ENCODE peak calls at places on chromosome 13, in seven cellular contexts. A is left ventricle myocardium inferior; L is PC-9; O is brain microvascular endothelial cell; F is CD8-positive, alpha-beta T cell; K is astrocyte; N is ascending aorta. D is an unnamed sample.

GRCh38 chr13:48828962-48829405 is 146.7 kb upstream of the FNDC3A start:
- DNase-seq in A (no peak), F (no peak), O (no peak), K (peak), L (peak), N (no peak), D (peak)

GRCh38 chr13:43784491-43784890 is 2.3 kb downstream of the ENOX1 start:
- DNase-seq in N (no peak), A (no peak), F (no peak), L (no peak), O (no peak), K (no peak), D (no peak)

GRCh38 chr13:89554801-89555200 is 1792.7 kb upstream of the MIR17HG start:
- DNase-seq in A (no peak), N (no peak), O (no peak), L (no peak), K (peak), F (no peak), D (no peak)

GRCh38 chr13:73672492-73672891 is 461.7 kb downstream of the KLF12 start:
- DNase-seq in K (peak), O (no peak), L (no peak), F (no peak), A (no peak), N (no peak), D (no peak)

GRCh38 chr13:22000191-22000590 is 329.3 kb downstream of the FGF9 start:
- DNase-seq in L (no peak), K (no peak), N (no peak), A (no peak), F (no peak), O (no peak), D (no peak)

GRCh38 chr13:25217023-25217909 is 45.2 kb upstream of the AMER2 start:
- DNase-seq in K (peak), F (no peak), L (no peak), A (no peak), N (no peak), O (peak), D (peak)

GRCh38 chr13:69683921-69684663 is 423.5 kb upstream of the ATXN8OS start:
- DNase-seq in A (no peak), L (no peak), N (no peak), O (no peak), F (no peak), K (no peak), D (no peak)

GRCh38 chr13:98731925-98732324 is 20.5 kb downstream of the SLC15A1 start:
- DNase-seq in F (no peak), K (no peak), A (no peak), L (no peak), N (no peak), O (no peak), D (no peak)

GRCh38 chr13:95239293-95239692 is 62.0 kb downstream of the ABCC4 start:
- DNase-seq in L (no peak), O (no peak), A (no peak), N (no peak), F (no peak), K (no peak), D (no peak)

GRCh38 chr13:31172001-31172400 is 10.3 kb upstream of the HSPH1 start:
- DNase-seq in F (no peak), K (peak), L (no peak), N (no peak), O (peak), A (no peak), D (peak)

GRCh38 chr13:28322256-28322895 is 172.6 kb downstream of the FLT1 start:
- DNase-seq in K (peak), F (no peak), N (no peak), A (no peak), L (no peak), O (peak), D (no peak)

DNA sequence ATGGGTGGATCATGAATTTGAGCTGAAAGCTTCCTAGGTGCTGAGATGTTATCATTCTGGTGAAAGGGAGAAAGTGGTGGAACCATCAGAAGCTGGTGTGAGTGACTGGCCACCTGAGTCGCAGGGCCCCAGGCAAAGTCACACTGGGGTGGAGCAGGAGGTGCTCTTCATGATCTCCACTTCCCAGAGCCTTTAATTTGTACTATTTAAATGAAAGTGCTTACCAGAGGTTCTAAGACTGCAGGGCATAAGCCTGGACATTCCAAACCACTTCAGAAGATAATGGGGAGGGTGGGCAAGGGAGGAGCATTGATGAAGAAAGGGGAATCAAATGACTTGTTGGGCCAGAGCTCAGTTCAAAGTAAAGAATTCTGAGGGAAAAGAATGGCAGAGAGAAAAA is 156.1 kb downstream of the RGCC start:
- DNase-seq in L (peak), A (no peak), F (no peak), N (no peak), O (no peak), K (no peak), D (no peak)
- H3K27ac ChIP-seq in L (peak), A (peak), F (no peak), N (peak), O (peak), K (peak), D (no peak)

GRCh38 chr13:84571264-84571663 is 689.0 kb upstream of the SLITRK1 start:
- DNase-seq in L (no peak), F (no peak), O (no peak), N (no peak), K (no peak), A (no peak), D (no peak)

GRCh38 chr13:84570831-84571230 is 688.6 kb upstream of the SLITRK1 start:
- DNase-seq in A (no peak), K (peak), L (no peak), O (no peak), N (no peak), F (no peak), D (no peak)

GRCh38 chr13:84574851-84575250 is 692.6 kb upstream of the SLITRK1 start:
- DNase-seq in N (no peak), F (no peak), L (no peak), A (no peak), O (peak), K (peak), D (peak)
- TF ChIP-seq CTCF in N (peak), F (no peak), L (peak), A (peak), O (peak), K (peak), D (peak)

GRCh38 chr13:49840667-49841066 is 48.2 kb upstream of the KPNA3 start:
- DNase-seq in L (no peak), F (no peak), K (no peak), N (no peak), A (no peak), O (no peak), D (no peak)
- H3K27ac ChIP-seq in L (no peak), F (no peak), K (no peak), N (no peak), A (no peak), O (no peak), D (no peak)

GRCh38 chr13:57553932-57554331 is 77.6 kb upstream of the PCDH17 start:
- DNase-seq in F (no peak), K (no peak), A (no peak), N (no peak), L (no peak), O (no peak), D (no peak)

GRCh38 chr13:57552441-57552840 is 79.1 kb upstream of the PCDH17 start:
- DNase-seq in O (no peak), F (no peak), A (no peak), L (no peak), N (no peak), K (no peak), D (no peak)

GRCh38 chr13:57557979-57558529 is 73.5 kb upstream of the PCDH17 start:
- DNase-seq in A (no peak), O (no peak), K (no peak), F (no peak), N (no peak), L (no peak), D (no peak)
- TF ChIP-seq CTCF in A (no peak), O (no peak), K (peak), F (no peak), N (no peak), L (peak), D (no peak)

GRCh38 chr13:108213946-108214345 is 1.4 kb downstream of the LIG4 start:
- DNase-seq in N (no peak), L (no peak), O (no peak), A (no peak), F (no peak), K (peak), D (peak)
- H3K27ac ChIP-seq in N (peak), L (no peak), O (no peak), A (peak), F (no peak), K (no peak), D (no peak)

GRCh38 chr13:110070046-110070445 is 236.9 kb downstream of the COL4A1 start:
- DNase-seq in A (no peak), O (no peak), L (no peak), F (no peak), N (no peak), K (no peak), D (no peak)

GRCh38 chr13:110070511-110071120 is 236.3 kb downstream of the COL4A1 start:
- DNase-seq in F (no peak), L (no peak), K (peak), N (no peak), A (no peak), O (peak), D (peak)

GRCh38 chr13:110068176-110068473 is 238.8 kb downstream of the COL4A1 start:
- DNase-seq in N (no peak), L (no peak), A (no peak), O (no peak), F (no peak), K (no peak), D (no peak)

DNA sequence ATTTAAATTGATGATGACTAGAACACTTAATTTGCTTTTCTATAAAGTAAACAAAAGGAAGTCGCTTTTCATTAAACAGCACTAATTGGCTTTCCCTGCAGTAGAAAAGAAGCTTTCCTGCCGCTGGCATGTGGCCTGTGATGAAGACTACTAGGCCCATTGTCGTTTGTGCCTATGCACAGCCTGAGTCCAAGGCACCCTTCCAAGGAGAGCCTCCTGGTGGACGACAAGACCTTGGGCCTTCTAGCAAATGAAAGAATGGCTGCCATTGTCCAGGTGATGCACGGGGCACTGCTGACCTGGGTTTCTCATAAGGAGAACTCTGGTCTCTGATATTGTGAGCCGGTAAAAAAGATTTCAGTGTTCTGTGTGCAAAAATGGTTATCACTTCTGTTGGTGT is 233.0 kb downstream of the COL4A1 start:
- DNase-seq in N (no peak), K (no peak), F (no peak), O (no peak), A (no peak), L (no peak), D (no peak)
- TF ChIP-seq CTCF in N (no peak), K (no peak), F (no peak), O (peak), A (no peak), L (no peak), D (no peak)

GRCh38 chr13:90690458-90691063 is 656.9 kb upstream of the MIR17HG start:
- DNase-seq in N (no peak), F (no peak), K (peak), L (no peak), O (peak), A (no peak), D (no peak)
- H3K27ac ChIP-seq in N (no peak), F (no peak), K (no peak), L (no peak), O (peak), A (peak), D (no peak)

GRCh38 chr13:26971990-26972888 is 199.4 kb downstream of the USP12 start:
- DNase-seq in A (no peak), K (peak), O (no peak), L (peak), F (no peak), N (no peak), D (peak)
- TF ChIP-seq CTCF in A (peak), K (peak), O (peak), L (peak), F (no peak), N (no peak), D (peak)

D was measured in RWPE1.